ENCODE peak calls at places on chromosomes 3 and 15, in five cellular contexts. W, G, S, D and B are unnamed samples.

GRCh38 chr15:56244811-56245576 is 1.3 kb upstream of the RFX7 start:
- DNase-seq in W (peak), G (no peak), S (no peak), D (no peak), B (no peak)

GRCh38 chr15:38699633-38700230 is 135.1 kb upstream of the RASGRP1 start:
- DNase-seq in W (peak), G (peak), S (peak), D (peak), B (peak)

GRCh38 chr3:193830791-193831191 is 237.8 kb downstream of the OPA1 start:
- DNase-seq in W (no peak), G (no peak), S (no peak), D (no peak), B (peak)

GRCh38 chr3:141955163-141955562 is 78.7 kb downstream of the ATP1B3 start:
- DNase-seq in W (no peak), G (peak), S (no peak), D (no peak), B (no peak)

GRCh38 chr15:55917881-55918296 is 75.5 kb downstream of the NEDD4 start:
- DNase-seq in W (no peak), G (peak), S (peak), D (peak), B (peak)

GRCh38 chr3:65894679-65895078 is 144.0 kb downstream of the MAGI1 start:
- DNase-seq in W (no peak), G (peak), S (no peak), D (no peak), B (peak)

GRCh38 chr15:70132148-70132547 is 34.4 kb upstream of the TLE3 start:
- DNase-seq in W (no peak), G (no peak), S (no peak), D (no peak), B (peak)

GRCh38 chr3:138118863-138119766 is 3.7 kb upstream of the DZIP1L start:
- DNase-seq in W (peak), G (peak), S (peak), D (peak), B (peak)

GRCh38 chr3:195080125-195080524 is 190.8 kb downstream of the XXYLT1 start:
- DNase-seq in W (no peak), G (no peak), S (no peak), D (no peak), B (no peak)

GRCh38 chr15:89531796-89532537 is 35.6 kb upstream of the RHCG start:
- DNase-seq in W (no peak), G (peak), S (no peak), D (no peak), B (no peak)

GRCh38 chr3:24763421-24763820 is 268.8 kb upstream of the THRB start:
- DNase-seq in W (no peak), G (peak), S (peak), D (no peak), B (peak)

GRCh38 chr3:24506966-24507775 is 12.5 kb upstream of the THRB start:
- DNase-seq in W (no peak), G (no peak), S (no peak), D (no peak), B (peak)

GRCh38 chr15:52540374-52541012 is 11.8 kb upstream of the MYO5A start:
- DNase-seq in W (no peak), G (no peak), S (no peak), D (no peak), B (no peak)

GRCh38 chr3:150409527-150410310 is 1.6 kb downstream of the TSC22D2 start:
- DNase-seq in W (peak), G (peak), S (peak), D (peak), B (peak)

GRCh38 chr3:139418144-139418543 is 28.7 kb upstream of the COPB2 start:
- DNase-seq in W (no peak), G (no peak), S (no peak), D (no peak), B (no peak)

GRCh38 chr3:73144276-73144675 is 82.8 kb downstream of the EBLN2 start:
- DNase-seq in W (no peak), G (no peak), S (no peak), D (no peak), B (no peak)

GRCh38 chr3:131602011-131602779 is 99.4 kb upstream of the MRPL3 start:
- DNase-seq in W (no peak), G (peak), S (no peak), D (no peak), B (no peak)